ENCODE peak calls at places on chromosome 5, in seven cellular contexts. O is sigmoid colon, Y is IMR-90, D is breast epithelium, N is A549, K is heart left ventricle, V is uterus. E is an unnamed sample.

GRCh38 chr5:111099058-111099778 is 7.1 kb downstream of the WDR36 start:
- DNase-seq in O (no peak), Y (peak), D (no peak), N (no peak), K (no peak), V (no peak), E (no peak)

GRCh38 chr5:104763163-104763562 is 1200.6 kb upstream of the NUDT12 start:
- DNase-seq in O (no peak), Y (no peak), D (no peak), N (no peak), K (no peak), V (no peak), E (no peak)

GRCh38 chr5:97528941-97529340 is 345.9 kb upstream of the RIOK2 start:
- DNase-seq in O (no peak), Y (peak), D (no peak), N (no peak), K (no peak), V (no peak), E (no peak)

GRCh38 chr5:106521701-106522100 is 1149.0 kb downstream of the EFNA5 start:
- DNase-seq in O (no peak), Y (peak), D (no peak), N (peak), K (no peak), V (no peak), E (no peak)

GRCh38 chr5:58849995-58850667 is 267.3 kb downstream of the RAB3C start:
- DNase-seq in O (no peak), Y (peak), D (no peak), N (peak), K (no peak), V (no peak), E (no peak)

GRCh38 chr5:90833753-90834152 is 275.2 kb downstream of the ADGRV1 start:
- DNase-seq in O (no peak), Y (no peak), D (no peak), N (no peak), K (no peak), V (no peak), E (no peak)

GRCh38 chr5:96256795-96257470 is 176.1 kb downstream of the PCSK1 start:
- DNase-seq in O (no peak), Y (peak), D (no peak), N (peak), K (no peak), V (peak), E (peak)

GRCh38 chr5:1008451-1009358 is at the start of gene NKD2:
- DNase-seq in O (peak), Y (no peak), D (peak), N (peak), K (peak), V (peak), E (peak)

GRCh38 chr5:55456216-55456895 is 78.4 kb downstream of the PLPP1 start:
- DNase-seq in O (no peak), Y (peak), D (no peak), N (no peak), K (no peak), V (no peak), E (no peak)

GRCh38 chr5:53479656-53480473 is 564 bp upstream of the FST start:
- DNase-seq in O (peak), Y (peak), D (no peak), N (peak), K (peak), V (peak), E (peak)

GRCh38 chr5:162929104-162929503 is 508.3 kb upstream of the CCNG1 start:
- DNase-seq in O (no peak), Y (no peak), D (no peak), N (no peak), K (no peak), V (no peak), E (no peak)

GRCh38 chr5:79235578-79236363 is at the start of gene JMY:
- DNase-seq in O (peak), Y (peak), D (peak), N (peak), K (peak), V (peak), E (peak)

GRCh38 chr5:33474004-33474403 is 33.2 kb downstream of the TARS1 start:
- DNase-seq in O (no peak), Y (no peak), D (no peak), N (no peak), K (no peak), V (no peak), E (no peak)

GRCh38 chr5:106875591-106876297 is 795.0 kb downstream of the EFNA5 start:
- DNase-seq in O (no peak), Y (peak), D (no peak), N (peak), K (no peak), V (no peak), E (no peak)

GRCh38 chr5:132526974-132527564 is 16.3 kb downstream of the IL5 start:
- DNase-seq in O (no peak), Y (peak), D (no peak), N (no peak), K (no peak), V (no peak), E (no peak)
- TF ChIP-seq CTCF in O (no peak), Y (no peak), D (no peak), N (no peak), K (no peak), V (no peak), E (no peak)

GRCh38 chr5:112921031-112921832 is 795 bp downstream of the REEP5 start:
- DNase-seq in O (peak), Y (peak), D (no peak), N (peak), K (peak), V (peak), E (peak)
- TF ChIP-seq POLR2A in O (no peak), Y (peak), D (peak), N (peak), K (no peak), V (peak), E (no peak)

DNA sequence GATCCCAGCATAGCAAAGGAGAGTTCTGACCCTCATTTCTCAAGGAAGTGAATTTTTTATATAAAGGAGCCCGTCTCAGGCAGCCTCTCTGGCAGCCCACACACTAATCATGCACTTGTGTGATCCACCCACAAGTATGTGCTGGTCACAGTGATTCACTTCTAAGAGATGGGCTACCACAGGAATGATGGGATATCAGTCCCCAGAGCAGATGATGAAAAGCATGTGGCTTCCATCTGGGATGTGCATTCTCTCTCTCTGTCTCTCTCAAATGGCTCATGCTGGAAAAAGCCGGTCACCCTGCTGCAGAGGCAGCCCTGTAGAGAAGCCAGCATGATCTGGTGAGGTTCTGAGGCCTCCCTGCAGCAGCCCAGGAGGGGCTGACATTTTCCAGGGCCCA is 74.2 kb upstream of the ADCY2 start:
- DNase-seq in O (no peak), Y (no peak), D (no peak), N (no peak), K (no peak), V (no peak), E (no peak)
- H3K27ac ChIP-seq in O (no peak), Y (no peak), D (no peak), N (no peak), K (no peak), V (no peak), E (peak)

GRCh38 chr5:137575211-137575610 is 76.1 kb upstream of the SPOCK1 start:
- DNase-seq in O (no peak), Y (no peak), D (no peak), N (no peak), K (no peak), V (no peak), E (no peak)

GRCh38 chr5:137583129-137583528 is 84.0 kb upstream of the SPOCK1 start:
- DNase-seq in O (no peak), Y (no peak), D (no peak), N (no peak), K (no peak), V (no peak), E (no peak)

GRCh38 chr5:137582218-137582617 is 83.1 kb upstream of the SPOCK1 start:
- DNase-seq in O (no peak), Y (no peak), D (no peak), N (no peak), K (no peak), V (no peak), E (no peak)

GRCh38 chr5:137575847-137576246 is 76.7 kb upstream of the SPOCK1 start:
- DNase-seq in O (no peak), Y (no peak), D (no peak), N (no peak), K (no peak), V (no peak), E (no peak)

GRCh38 chr5:137580030-137580429 is 80.9 kb upstream of the SPOCK1 start:
- DNase-seq in O (no peak), Y (no peak), D (no peak), N (no peak), K (no peak), V (no peak), E (no peak)
- TF ChIP-seq CTCF in O (no peak), Y (no peak), D (no peak), N (no peak), K (no peak), V (no peak), E (no peak)

E was measured in suprapubic skin.